ENCODE peak calls at places on chromosomes 3 and 15, in six cellular contexts. O is PC-3, D is GM23248, S is K562, H is mammary epithelial cell, A is neural progenitor cell. F is an unnamed sample.

GRCh38 chr3:113557374-113557773 is 25.0 kb downstream of the SIDT1 start:
- DNase-seq in S (no peak), A (no peak), H (peak; percentile 67), O (peak; percentile 95), D (peak; percentile 55), F (no peak)

GRCh38 chr15:96264801-96265515 is 65.5 kb upstream of the NR2F2 start:
- DNase-seq in A (no peak), D (peak; percentile 53), O (peak; percentile 78), S (peak; percentile 36), H (peak; percentile 81), F (no peak)

GRCh38 chr3:135752851-135753250 is 212.7 kb upstream of the PPP2R3A start:
- DNase-seq in H (no peak), A (peak; percentile 42), D (no peak), S (no peak), O (peak; percentile 17), F (peak; percentile 52)

GRCh38 chr15:80403712-80404056 is 498 bp upstream of the ARNT2 start:
- DNase-seq in A (peak; percentile 74), S (no peak), H (no peak), O (no peak), D (no peak), F (no peak)

GRCh38 chr15:45522931-45523331 is 376 bp upstream of the SLC30A4 start:
- DNase-seq in H (peak; percentile 35), O (peak; percentile 9), A (no peak), S (no peak), D (peak; percentile 60), F (no peak)

GRCh38 chr15:41852736-41853135 is 14.1 kb downstream of the PLA2G4B start:
- DNase-seq in H (no peak), D (no peak), S (no peak), O (no peak), A (no peak), F (no peak)

GRCh38 chr3:186653079-186653710 is 12.6 kb upstream of the HRG start:
- DNase-seq in H (no peak), S (no peak), D (no peak), O (no peak), A (no peak), F (peak; percentile 94)

GRCh38 chr3:24387000-24387399 is 107.7 kb downstream of the THRB start:
- DNase-seq in S (no peak), A (no peak), D (peak; percentile 74), O (peak; percentile 91), H (peak; percentile 77), F (no peak)

GRCh38 chr15:68204776-68205557 is at the start of gene CALML4:
- DNase-seq in H (no peak), A (no peak), S (peak; percentile 9), D (peak; percentile 59), O (peak; percentile 39), F (no peak)

GRCh38 chr15:95644476-95644875 is 686.0 kb upstream of the NR2F2 start:
- DNase-seq in A (no peak), O (no peak), D (peak; percentile 5), H (no peak), S (no peak), F (no peak)

GRCh38 chr15:91652610-91653207 is 200.8 kb upstream of the SLCO3A1 start:
- DNase-seq in O (no peak), H (no peak), S (no peak), D (no peak), A (peak; percentile 37), F (no peak)

GRCh38 chr15:39784125-39784524 is 1.5 kb upstream of the FSIP1 start:
- DNase-seq in S (no peak), H (no peak), D (peak; percentile 69), O (peak; percentile 69), A (no peak), F (peak; percentile 42)

GRCh38 chr3:190721330-190721729 is 141.2 kb downstream of the GMNC start:
- DNase-seq in H (no peak), A (no peak), D (no peak), S (no peak), O (no peak), F (no peak)

GRCh38 chr3:79329154-79329553 is 438.6 kb downstream of the ROBO1 start:
- DNase-seq in S (no peak), A (no peak), O (peak; percentile 64), H (peak; percentile 9), D (peak; percentile 35), F (no peak)

GRCh38 chr3:50184242-50184978 is 7.0 kb upstream of the GNAT1 start:
- DNase-seq in O (no peak), H (no peak), D (no peak), S (no peak), A (no peak), F (no peak)

GRCh38 chr3:124800511-124801374 is 70.5 kb downstream of the UMPS start:
- DNase-seq in O (no peak), D (no peak), H (no peak), A (no peak), S (no peak), F (no peak)

GRCh38 chr3:194801378-194802124 is 115.9 kb downstream of the FAM43A start:
- DNase-seq in D (no peak), A (peak; percentile 49), S (no peak), O (no peak), H (no peak), F (no peak)

GRCh38 chr3:41301548-41301947 is 102.2 kb downstream of the CTNNB1 start:
- DNase-seq in O (peak; percentile 68), A (no peak), H (peak; percentile 17), D (peak; percentile 3), S (no peak), F (no peak)

GRCh38 chr15:76393614-76394013 is 57.0 kb downstream of the ISL2 start:
- DNase-seq in H (no peak), D (no peak), O (peak; percentile 25), S (no peak), A (no peak), F (no peak)

GRCh38 chr3:84128024-84128423 is 830.8 kb upstream of the CADM2 start:
- DNase-seq in A (no peak), O (no peak), S (no peak), D (no peak), H (no peak), F (no peak)

GRCh38 chr15:79007066-79007465 is 62.2 kb upstream of the CTSH start:
- DNase-seq in S (peak; percentile 74), D (peak; percentile 32), H (no peak), O (peak; percentile 32), A (peak; percentile 74), F (peak; percentile 81)

GRCh38 chr15:92949604-92950249 is 49.6 kb downstream of the CHD2 start:
- DNase-seq in A (peak; percentile 30), D (no peak), S (no peak), H (peak; percentile 48), O (peak; percentile 23), F (peak; percentile 66)

GRCh38 chr3:88019024-88019423 is 39.8 kb downstream of the CGGBP1 start:
- DNase-seq in A (no peak), O (peak; percentile 27), D (no peak), H (no peak), S (no peak), F (no peak)

GRCh38 chr3:88009066-88009465 is 49.7 kb downstream of the CGGBP1 start:
- DNase-seq in D (no peak), O (no peak), H (no peak), S (no peak), A (no peak), F (no peak)

GRCh38 chr3:88013592-88013991 is 45.2 kb downstream of the CGGBP1 start:
- DNase-seq in A (no peak), H (no peak), D (peak; percentile 13), O (no peak), S (no peak), F (no peak)
- H3K9ac ChIP-seq in A (no peak overlapping the region), H (no peak overlapping the region), D (no peak overlapping the region), O (no peak overlapping the region), S (no peak overlapping the region), F (no peak overlapping the region)

GRCh38 chr3:188149587-188149986 is 4.4 kb upstream of the LPP start:
- DNase-seq in O (no peak), S (no peak), A (no peak), D (no peak), H (no peak), F (no peak)

GRCh38 chr3:188152660-188153497 is 1.1 kb upstream of the LPP start:
- DNase-seq in S (no peak), H (peak; percentile 43), D (peak; percentile 86), A (peak; percentile 44), O (peak; percentile 81), F (peak; percentile 80)

GRCh38 chr3:188153498-188153948 is 434 bp upstream of the LPP start:
- DNase-seq in A (peak; percentile 94), S (no peak), O (peak; percentile 92), D (peak; percentile 97), H (peak; percentile 88), F (peak; percentile 74)

GRCh38 chr3:188151438-188151837 is 2.5 kb upstream of the LPP start:
- DNase-seq in A (no peak), S (no peak), H (no peak), D (no peak), O (no peak), F (no peak)

GRCh38 chr3:188150982-188151381 is 3.0 kb upstream of the LPP start:
- DNase-seq in D (no peak), H (peak; percentile 38), S (no peak), O (no peak), A (no peak), F (no peak)
- H3K4me2 ChIP-seq in D (no peak overlapping the region), H (no peak overlapping the region), S (no peak overlapping the region), O (no peak overlapping the region), A (no peak overlapping the region), F (no peak overlapping the region)

DNA sequence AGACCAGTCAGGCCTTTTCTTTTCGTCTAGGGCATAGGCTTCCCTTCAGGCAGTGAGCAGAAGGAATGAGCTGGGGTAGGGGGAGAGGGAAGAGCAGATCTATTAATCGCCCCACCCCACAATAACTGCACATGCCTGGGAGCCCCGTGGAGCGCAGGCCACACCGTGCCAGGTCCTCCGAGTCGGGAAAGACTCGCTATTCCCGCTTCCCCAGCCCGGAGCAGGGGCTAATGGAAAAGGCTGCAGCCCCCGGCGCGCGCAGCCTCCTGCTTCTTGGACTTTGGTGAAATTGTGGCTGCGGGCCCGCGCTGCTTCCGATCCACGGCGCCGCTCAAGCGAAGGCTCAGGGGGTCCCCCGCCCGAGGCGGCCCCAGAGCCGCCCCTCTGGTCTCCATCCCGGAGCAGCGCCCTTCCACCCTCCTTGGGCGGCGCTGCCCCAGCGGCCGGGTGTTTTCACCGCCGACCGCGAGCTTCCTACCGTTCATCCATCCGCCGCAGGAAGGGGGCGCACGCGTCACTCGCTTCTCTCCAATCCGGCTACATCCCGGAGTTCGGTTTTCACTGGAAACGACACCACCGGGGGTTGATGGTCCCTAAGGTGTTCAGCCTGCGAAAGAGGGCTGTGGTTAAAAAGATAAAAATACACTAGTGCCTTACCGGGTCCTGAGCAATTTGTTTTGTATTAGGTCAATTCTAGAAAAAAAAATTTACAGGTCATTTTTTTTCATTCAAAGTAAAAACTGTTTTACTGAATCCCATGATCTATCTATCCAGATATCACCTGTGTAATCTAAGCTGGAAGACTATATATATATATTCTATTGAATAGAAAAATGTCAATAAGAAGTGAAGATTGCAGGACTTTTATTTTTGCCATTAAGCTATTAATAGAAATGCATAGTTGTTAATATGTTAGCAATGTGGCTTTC is 4.4 kb upstream of the SYNM start:
- DNase-seq in H (peak; percentile 50), A (peak; percentile 90), S (peak; percentile 69), D (peak; percentile 87), O (peak; percentile 83), F (no peak)
- H3K9ac ChIP-seq in H (no peak overlapping the region), A (no peak overlapping the region), S (no peak overlapping the region), D (peak overlapping the region; percentile 11), O (no peak overlapping the region), F (no peak overlapping the region)

GRCh38 chr3:189355115-189355480 is 183.3 kb downstream of the TPRG1 start:
- DNase-seq in A (no peak), D (peak; percentile 14), O (no peak), H (no peak), S (no peak), F (no peak)
- H3K4me2 ChIP-seq in A (no peak overlapping the region), D (peak overlapping the region; percentile 43), O (peak overlapping the region; percentile 67), H (no peak overlapping the region), S (no peak overlapping the region), F (no peak overlapping the region)

F was measured in Karpas-422.